ENCODE peak calls at places on chromosome 22, in five cellular contexts. P is NCI-H1105 treated with DMSO at 0.1 percent for 48 hours; O is NCI-H460; K is CD4-positive, alpha-beta T cell; Q is H9. D is an unnamed sample.

GRCh38 chr22:26671317-26672059 is 14.1 kb downstream of the MIAT start:
- DNase-seq in Q (no peak), P (peak), O (no peak), K (peak), D (no peak)

GRCh38 chr22:20463324-20464095 is 25.9 kb upstream of the SCARF2 start:
- DNase-seq in K (peak), O (no peak), P (no peak), Q (no peak), D (no peak)

GRCh38 chr22:24805790-24806662 is at the start of gene SGSM1:
- DNase-seq in Q (peak), O (peak), K (peak), P (no peak), D (peak)

GRCh38 chr22:32697331-32697995 is 104.0 kb upstream of the TIMP3 start:
- DNase-seq in P (no peak), O (no peak), K (no peak), Q (no peak), D (no peak)

GRCh38 chr22:49042877-49043859 is 784.5 kb downstream of the BRD1 start:
- DNase-seq in P (no peak), K (no peak), Q (no peak), O (no peak), D (no peak)

GRCh38 chr22:46798366-46799057 is 36.1 kb downstream of the TBC1D22A start:
- DNase-seq in O (peak), K (peak), Q (peak), P (peak), D (no peak)

GRCh38 chr22:25702571-25703167 is 39.3 kb upstream of the MYO18B start:
- DNase-seq in O (no peak), P (no peak), K (no peak), Q (no peak), D (no peak)

GRCh38 chr22:46107753-46108563 is 42.4 kb upstream of the PPARA start:
- DNase-seq in P (no peak), K (no peak), Q (no peak), O (no peak), D (no peak)

GRCh38 chr22:26766510-26767350 is 109.3 kb downstream of the MIAT start:
- DNase-seq in O (no peak), P (no peak), K (no peak), Q (no peak), D (no peak)

GRCh38 chr22:25388866-25389540 is 169.6 kb downstream of the CRYBB2 start:
- DNase-seq in Q (no peak), K (no peak), O (no peak), P (no peak), D (no peak)

GRCh38 chr22:45242778-45243191 is 2.1 kb upstream of the KIAA0930 start:
- DNase-seq in Q (no peak), O (no peak), P (peak), K (no peak), D (peak)

GRCh38 chr22:47386812-47387510 is 624.5 kb downstream of the TBC1D22A start:
- DNase-seq in O (no peak), P (no peak), Q (no peak), K (no peak), D (no peak)

GRCh38 chr22:33451851-33452469 is 393.8 kb upstream of the SYN3 start:
- DNase-seq in P (no peak), Q (no peak), O (no peak), K (no peak), D (no peak)

GRCh38 chr22:40240160-40240559 is 62.4 kb downstream of the TNRC6B start:
- DNase-seq in O (no peak), Q (peak), K (no peak), P (no peak), D (no peak)

GRCh38 chr22:17043521-17043920 is 35.5 kb upstream of the GAB4 start:
- DNase-seq in P (no peak), O (no peak), Q (no peak), K (no peak), D (no peak)

GRCh38 chr22:47048123-47049077 is 285.9 kb downstream of the TBC1D22A start:
- DNase-seq in P (no peak), K (no peak), Q (no peak), O (no peak), D (no peak)

GRCh38 chr22:37237371-37238268 is 6.4 kb downstream of the RAC2 start:
- DNase-seq in K (no peak), O (no peak), Q (no peak), P (no peak), D (no peak)

GRCh38 chr22:25546751-25547150 is 17.7 kb upstream of the GRK3 start:
- DNase-seq in P (no peak), Q (no peak), K (no peak), O (no peak), D (no peak)

GRCh38 chr22:46401370-46401769 is 65.9 kb downstream of the TRMU start:
- DNase-seq in P (no peak), K (no peak), O (no peak), Q (no peak), D (no peak)

D was measured in NCI-H1092.